ENCODE peak calls at places on chromosome 22, in six cellular contexts. One of them, this sample, is unnamed.

GRCh38 chr22:39997421-39997820 is 2.7 kb downstream of the FAM83F start:
- DNase-seq in HepG2: no peak
- DNase-seq in K562: no peak
- DNase-seq in endothelial cell of umbilical vein: no peak
- DNase-seq in A549: no peak
- DNase-seq in GM12878: no peak
- DNase-seq in this sample: no peak

GRCh38 chr22:46045459-46046298 is 68.7 kb upstream of the WNT7B start:
- DNase-seq in HepG2: no peak
- DNase-seq in A549: no peak
- DNase-seq in K562: no peak
- DNase-seq in GM12878: no peak
- DNase-seq in endothelial cell of umbilical vein: no peak
- DNase-seq in this sample: no peak

GRCh38 chr22:46984751-46985506 is 222.5 kb downstream of the TBC1D22A start:
- DNase-seq in endothelial cell of umbilical vein: peak
- DNase-seq in K562: no peak
- DNase-seq in A549: no peak
- DNase-seq in HepG2: no peak
- DNase-seq in GM12878: no peak
- DNase-seq in this sample: no peak

GRCh38 chr22:26547426-26547825 is 35.2 kb upstream of the TFIP11 start:
- DNase-seq in HepG2: no peak
- DNase-seq in GM12878: no peak
- DNase-seq in K562: no peak
- DNase-seq in A549: no peak
- DNase-seq in endothelial cell of umbilical vein: no peak
- DNase-seq in this sample: peak

GRCh38 chr22:31952094-31952401 is 7.7 kb downstream of the YWHAH start:
- DNase-seq in endothelial cell of umbilical vein: peak
- DNase-seq in A549: no peak
- DNase-seq in K562: no peak
- DNase-seq in HepG2: no peak
- DNase-seq in GM12878: no peak
- DNase-seq in this sample: peak

GRCh38 chr22:38284042-38284402 is 11.2 kb upstream of the TMEM184B start:
- DNase-seq in HepG2: peak
- DNase-seq in endothelial cell of umbilical vein: no peak
- DNase-seq in A549: no peak
- DNase-seq in K562: no peak
- DNase-seq in GM12878: no peak
- DNase-seq in this sample: no peak

GRCh38 chr22:17586831-17587440 is 23.6 kb downstream of the SLC25A18 start:
- DNase-seq in GM12878: no peak
- DNase-seq in K562: no peak
- DNase-seq in HepG2: no peak
- DNase-seq in A549: no peak
- DNase-seq in endothelial cell of umbilical vein: no peak
- DNase-seq in this sample: no peak

GRCh38 chr22:31344369-31345330 is 1.5 kb downstream of the PATZ1 start:
- DNase-seq in A549: no peak
- DNase-seq in K562: no peak
- DNase-seq in GM12878: no peak
- DNase-seq in HepG2: no peak
- DNase-seq in endothelial cell of umbilical vein: peak
- DNase-seq in this sample: peak

GRCh38 chr22:23404689-23405365 is 175.3 kb downstream of the IGLL1 start:
- DNase-seq in endothelial cell of umbilical vein: peak
- DNase-seq in K562: no peak
- DNase-seq in A549: no peak
- DNase-seq in GM12878: no peak
- DNase-seq in HepG2: peak
- DNase-seq in this sample: no peak

GRCh38 chr22:32625985-32626384 is 151.4 kb downstream of the FBXO7 start:
- DNase-seq in GM12878: no peak
- DNase-seq in A549: no peak
- DNase-seq in endothelial cell of umbilical vein: no peak
- DNase-seq in HepG2: no peak
- DNase-seq in K562: no peak
- DNase-seq in this sample: no peak

GRCh38 chr22:49660794-49661781 is 166.6 kb downstream of the BRD1 start:
- DNase-seq in HepG2: no peak
- DNase-seq in K562: no peak
- DNase-seq in endothelial cell of umbilical vein: no peak
- DNase-seq in GM12878: no peak
- DNase-seq in A549: no peak
- DNase-seq in this sample: no peak

GRCh38 chr22:44357962-44358553 is 45.3 kb upstream of the SHISAL1 start:
- DNase-seq in A549: no peak
- DNase-seq in endothelial cell of umbilical vein: no peak
- DNase-seq in GM12878: no peak
- DNase-seq in HepG2: no peak
- DNase-seq in K562: no peak
- DNase-seq in this sample: no peak

GRCh38 chr22:45887202-45888131 is 89.5 kb downstream of the WNT7B start:
- DNase-seq in K562: no peak
- DNase-seq in A549: no peak
- DNase-seq in GM12878: no peak
- DNase-seq in endothelial cell of umbilical vein: no peak
- DNase-seq in HepG2: no peak
- DNase-seq in this sample: no peak

GRCh38 chr22:43345761-43346261 is 2.6 kb upstream of the SCUBE1 start:
- DNase-seq in GM12878: no peak
- DNase-seq in A549: no peak
- DNase-seq in HepG2: peak
- DNase-seq in endothelial cell of umbilical vein: no peak
- DNase-seq in K562: peak
- DNase-seq in this sample: peak

GRCh38 chr22:43349636-43350035 is 6.5 kb upstream of the SCUBE1 start:
- DNase-seq in endothelial cell of umbilical vein: no peak
- DNase-seq in A549: no peak
- DNase-seq in GM12878: no peak
- DNase-seq in HepG2: no peak
- DNase-seq in K562: no peak
- DNase-seq in this sample: no peak

GRCh38 chr22:43345356-43345755 is 2.2 kb upstream of the SCUBE1 start:
- DNase-seq in GM12878: no peak
- DNase-seq in K562: no peak
- DNase-seq in endothelial cell of umbilical vein: no peak
- DNase-seq in HepG2: no peak
- DNase-seq in A549: no peak
- DNase-seq in this sample: no peak

GRCh38 chr22:43343262-43343988 is at the start of gene SCUBE1:
- DNase-seq in endothelial cell of umbilical vein: peak
- DNase-seq in K562: peak
- DNase-seq in HepG2: no peak
- DNase-seq in A549: peak
- DNase-seq in GM12878: no peak
- DNase-seq in this sample: no peak

GRCh38 chr22:43346521-43346929 is 3.4 kb upstream of the SCUBE1 start:
- DNase-seq in K562: peak
- DNase-seq in endothelial cell of umbilical vein: peak
- DNase-seq in HepG2: peak
- DNase-seq in GM12878: no peak
- DNase-seq in A549: peak
- DNase-seq in this sample: peak
- TF ChIP-seq MYC in K562: no peak
- TF ChIP-seq MYC in endothelial cell of umbilical vein: no peak
- TF ChIP-seq MYC in HepG2: no peak
- TF ChIP-seq MYC in GM12878: no peak
- TF ChIP-seq MYC in A549: no peak
- TF ChIP-seq MYC in this sample: no peak

GRCh38 chr22:35426801-35427140 is 26.8 kb downstream of the MCM5 start:
- DNase-seq in HepG2: no peak
- DNase-seq in GM12878: no peak
- DNase-seq in K562: no peak
- DNase-seq in endothelial cell of umbilical vein: no peak
- DNase-seq in A549: no peak
- DNase-seq in this sample: no peak
- TF ChIP-seq MYC in HepG2: no peak
- TF ChIP-seq MYC in GM12878: no peak
- TF ChIP-seq MYC in K562: no peak
- TF ChIP-seq MYC in endothelial cell of umbilical vein: no peak
- TF ChIP-seq MYC in A549: no peak
- TF ChIP-seq MYC in this sample: no peak

GRCh38 chr22:48333816-48334735 is 1493.6 kb downstream of the BRD1 start:
- DNase-seq in endothelial cell of umbilical vein: no peak
- DNase-seq in GM12878: no peak
- DNase-seq in HepG2: no peak
- DNase-seq in K562: no peak
- DNase-seq in A549: no peak
- DNase-seq in this sample: no peak
- TF ChIP-seq MYC in endothelial cell of umbilical vein: no peak
- TF ChIP-seq MYC in GM12878: no peak
- TF ChIP-seq MYC in HepG2: no peak
- TF ChIP-seq MYC in K562: no peak
- TF ChIP-seq MYC in A549: no peak
- TF ChIP-seq MYC in this sample: no peak

GRCh38 chr22:37213218-37213855 is 1.1 kb upstream of the SSTR3 start:
- DNase-seq in endothelial cell of umbilical vein: no peak
- DNase-seq in HepG2: no peak
- DNase-seq in K562: no peak
- DNase-seq in GM12878: no peak
- DNase-seq in A549: no peak
- DNase-seq in this sample: no peak

GRCh38 chr22:37211075-37211852 is 1.0 kb downstream of the SSTR3 start:
- DNase-seq in A549: no peak
- DNase-seq in HepG2: no peak
- DNase-seq in GM12878: no peak
- DNase-seq in endothelial cell of umbilical vein: no peak
- DNase-seq in K562: no peak
- DNase-seq in this sample: no peak

GRCh38 chr22:37213941-37214340 is 1.7 kb upstream of the SSTR3 start:
- DNase-seq in HepG2: no peak
- DNase-seq in GM12878: no peak
- DNase-seq in K562: no peak
- DNase-seq in A549: no peak
- DNase-seq in endothelial cell of umbilical vein: no peak
- DNase-seq in this sample: no peak

GRCh38 chr22:37211853-37212173 is 464 bp downstream of the SSTR3 start:
- DNase-seq in endothelial cell of umbilical vein: no peak
- DNase-seq in K562: no peak
- DNase-seq in A549: no peak
- DNase-seq in GM12878: no peak
- DNase-seq in HepG2: no peak
- DNase-seq in this sample: no peak

GRCh38 chr22:37212174-37212906 is at the start of gene SSTR3:
- DNase-seq in HepG2: no peak
- DNase-seq in K562: no peak
- DNase-seq in GM12878: no peak
- DNase-seq in A549: no peak
- DNase-seq in endothelial cell of umbilical vein: no peak
- DNase-seq in this sample: no peak
- TF ChIP-seq MYC in HepG2: no peak
- TF ChIP-seq MYC in K562: no peak
- TF ChIP-seq MYC in GM12878: no peak
- TF ChIP-seq MYC in A549: no peak
- TF ChIP-seq MYC in endothelial cell of umbilical vein: no peak
- TF ChIP-seq MYC in this sample: no peak

GRCh38 chr22:19463491-19464469 is 15.2 kb downstream of the UFD1 start:
- DNase-seq in HepG2: no peak
- DNase-seq in endothelial cell of umbilical vein: no peak
- DNase-seq in GM12878: no peak
- DNase-seq in K562: no peak
- DNase-seq in A549: no peak
- DNase-seq in this sample: no peak
- TF ChIP-seq MYC in HepG2: no peak
- TF ChIP-seq MYC in endothelial cell of umbilical vein: no peak
- TF ChIP-seq MYC in GM12878: no peak
- TF ChIP-seq MYC in K562: no peak
- TF ChIP-seq MYC in A549: no peak
- TF ChIP-seq MYC in this sample: no peak